ENCODE peak calls at places on chromosomes 6 and 20, in five cellular contexts. N is left ventricle myocardium superior; O is neural crest cell; W is activated CD8-positive, alpha-beta memory T cell treated with anti-CD3 and anti-CD28 coated beads for 24 hours; Y is H7. D is an unnamed sample.

GRCh38 chr20:50050214-50050613 is 62.7 kb downstream of the UBE2V1 start:
- DNase-seq in Y (no peak), N (no peak), W (no peak), O (no peak), D (no peak)

GRCh38 chr20:47280228-47280627 is 76.3 kb downstream of the ZMYND8 start:
- DNase-seq in Y (no peak), O (no peak), N (no peak), W (no peak), D (no peak)

GRCh38 chr6:32947552-32948465 is 5.1 kb downstream of the HLA-DMA start:
- DNase-seq in Y (peak; percentile 33), O (no peak), W (no peak), N (no peak), D (no peak)

GRCh38 chr6:79225718-79226117 is 8.8 kb downstream of the HMGN3 start:
- DNase-seq in N (no peak), Y (no peak), W (no peak), O (no peak), D (no peak)

GRCh38 chr6:28635547-28636158 is 110.0 kb downstream of the GPX5 start:
- DNase-seq in N (no peak), W (no peak), O (no peak), Y (peak; percentile 58), D (no peak)

GRCh38 chr6:133918208-133918930 is 29.5 kb downstream of the TCF21 start:
- DNase-seq in N (no peak), O (no peak), Y (no peak), W (no peak), D (no peak)

GRCh38 chr6:70753870-70754269 is 86.2 kb downstream of the SMAP1 start:
- DNase-seq in N (no peak), W (no peak), O (no peak), Y (no peak), D (no peak)

GRCh38 chr6:47268572-47269187 is 41.0 kb downstream of the TNFRSF21 start:
- DNase-seq in N (no peak), O (no peak), Y (no peak), W (no peak), D (no peak)

GRCh38 chr20:60559462-60559861 is 601.2 kb downstream of the CDH26 start:
- DNase-seq in Y (peak; percentile 43), N (no peak), W (no peak), O (no peak), D (no peak)

GRCh38 chr6:128963561-128963960 is 80.6 kb downstream of the LAMA2 start:
- DNase-seq in Y (no peak), W (no peak), N (no peak), O (no peak), D (no peak)

GRCh38 chr6:5619249-5619648 is 357.9 kb downstream of the FARS2 start:
- DNase-seq in N (no peak), W (no peak), Y (no peak), O (no peak), D (no peak)